ENCODE peak calls at places on chromosome 6, in eight cellular contexts. Y is left ventricle myocardium inferior, C is cardiac fibroblast, A is AG04450, J is transverse colon, H is uterus, U is mucosa of descending colon, I is AG09309. P is an unnamed sample.

GRCh38 chr6:157329829-157330228 is 6.5 kb upstream of the TMEM242 start:
- DNase-seq in Y (no peak), C (peak; percentile 39), A (no peak), J (no peak), H (no peak), U (no peak), I (no peak), P (no peak)

GRCh38 chr6:79949235-79949634 is 1.9 kb upstream of the ELOVL4 start:
- DNase-seq in Y (no peak), C (peak; percentile 81), A (peak; percentile 23), J (peak; percentile 64), H (peak; percentile 33), U (peak; percentile 27), I (peak; percentile 11), P (peak; percentile 76)

GRCh38 chr6:6712258-6712978 is 123.9 kb downstream of the LY86 start:
- DNase-seq in Y (no peak), C (peak; percentile 62), A (peak; percentile 37), J (peak; percentile 51), H (no peak), U (peak; percentile 65), I (peak; percentile 66), P (peak; percentile 79)

GRCh38 chr6:125182237-125183018 is 28.9 kb downstream of the TPD52L1 start:
- DNase-seq in Y (no peak), C (no peak), A (no peak), J (no peak), H (no peak), U (no peak), I (no peak), P (no peak)

GRCh38 chr6:38567436-38567835 is 72.3 kb downstream of the BTBD9 start:
- DNase-seq in Y (peak; percentile 82), C (peak; percentile 91), A (peak; percentile 72), J (peak; percentile 37), H (peak; percentile 80), U (peak; percentile 26), I (peak; percentile 83), P (peak; percentile 90)

GRCh38 chr6:7723554-7723953 is 2.3 kb upstream of the BMP6 start:
- DNase-seq in Y (no peak), C (no peak), A (no peak), J (no peak), H (no peak), U (no peak), I (no peak), P (no peak)

GRCh38 chr6:75849329-75850025 is 100.4 kb downstream of the MYO6 start:
- DNase-seq in Y (no peak), C (peak; percentile 3), A (no peak), J (no peak), H (no peak), U (no peak), I (no peak), P (no peak)

GRCh38 chr6:24196198-24196597 is 70.2 kb downstream of the NRSN1 start:
- DNase-seq in Y (no peak), C (no peak), A (no peak), J (no peak), H (no peak), U (no peak), I (no peak), P (no peak)

GRCh38 chr6:155001482-155001881 is 6.4 kb downstream of the TIAM2 start:
- DNase-seq in Y (no peak), C (peak; percentile 21), A (no peak), J (no peak), H (no peak), U (no peak), I (no peak), P (peak; percentile 74)

GRCh38 chr6:41021832-41022231 is 17.2 kb downstream of the UNC5CL start:
- DNase-seq in Y (peak; percentile 34), C (peak; percentile 51), A (no peak), J (no peak), H (no peak), U (no peak), I (peak; percentile 35), P (peak; percentile 59)

GRCh38 chr6:26223213-26223612 is 136.0 kb downstream of the HFE start:
- DNase-seq in Y (no peak), C (peak; percentile 30), A (no peak), J (no peak), H (no peak), U (no peak), I (no peak), P (peak; percentile 47)

GRCh38 chr6:52389626-52390360 is 27.8 kb downstream of the PAQR8 start:
- DNase-seq in Y (peak; percentile 19), C (peak; percentile 42), A (no peak), J (peak; percentile 82), H (peak; percentile 28), U (peak; percentile 86), I (no peak), P (peak; percentile 46)

GRCh38 chr6:84156306-84156705 is 71.1 kb downstream of the CEP162 start:
- DNase-seq in Y (no peak), C (no peak), A (no peak), J (no peak), H (no peak), U (no peak), I (no peak), P (no peak)

GRCh38 chr6:52346503-52346902 is 15.4 kb upstream of the PAQR8 start:
- DNase-seq in Y (no peak), C (no peak), A (no peak), J (no peak), H (no peak), U (no peak), I (no peak), P (no peak)

GRCh38 chr6:84228198-84228543 is 728 bp upstream of the CEP162 start:
- DNase-seq in Y (no peak), C (no peak), A (no peak), J (no peak), H (no peak), U (no peak), I (no peak), P (no peak)

DNA sequence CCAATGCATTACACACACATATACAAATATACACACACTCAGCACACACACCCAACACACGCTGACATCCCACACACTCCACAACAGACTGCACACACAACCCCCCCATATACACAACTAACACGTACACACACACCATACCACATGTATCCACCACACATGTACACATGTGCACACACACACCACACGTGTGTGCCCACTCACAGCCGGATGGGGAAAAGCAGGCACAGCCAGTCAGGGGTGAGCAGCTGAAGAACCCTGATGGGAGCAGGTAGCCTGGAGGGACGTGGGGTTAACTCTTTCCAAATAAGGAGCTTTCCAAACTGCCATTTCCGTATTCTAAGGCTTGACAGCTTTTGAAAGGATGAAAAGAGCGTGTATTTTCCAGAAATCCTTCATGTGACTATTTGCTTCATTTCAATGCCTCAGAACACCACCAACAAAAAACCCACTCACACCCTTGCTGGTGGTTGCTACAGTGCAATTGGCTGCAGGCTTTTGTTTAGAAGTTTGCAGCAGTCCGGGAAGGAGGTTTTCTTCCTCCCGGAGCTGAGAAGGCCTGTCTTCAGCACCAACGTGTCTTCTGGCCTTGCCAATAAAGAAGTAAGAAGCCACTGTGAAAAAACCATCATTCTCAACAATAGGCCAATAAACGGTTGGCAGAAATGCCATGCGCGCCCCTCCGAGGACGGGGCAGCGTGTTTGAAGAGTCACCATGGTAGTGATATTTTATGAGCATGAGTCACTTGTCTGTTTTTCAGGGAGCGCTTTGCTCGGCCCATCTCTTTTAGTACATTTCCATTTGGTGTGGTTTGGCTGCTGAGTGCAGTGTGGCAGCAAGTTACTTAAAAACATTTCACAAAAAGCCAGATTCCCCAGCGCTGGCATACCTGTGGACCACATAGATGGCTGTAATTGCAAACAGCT is 131.3 kb upstream of the GMDS start:
- DNase-seq in Y (no peak), C (no peak), A (no peak), J (peak; percentile 44), H (no peak), U (peak; percentile 64), I (peak; percentile 91), P (peak; percentile 90)
- H3K4me3 ChIP-seq in Y (no peak overlapping the region), C (no peak overlapping the region), A (no peak overlapping the region), J (no peak overlapping the region), H (no peak overlapping the region), U (no peak overlapping the region), I (no peak overlapping the region), P (no peak overlapping the region)

GRCh38 chr6:44868905-44869304 is 459.2 kb upstream of the RUNX2 start:
- DNase-seq in Y (no peak), C (no peak), A (no peak), J (no peak), H (no peak), U (no peak), I (no peak), P (no peak)

GRCh38 chr6:44867561-44868334 is 460.4 kb upstream of the RUNX2 start:
- DNase-seq in Y (no peak), C (no peak), A (no peak), J (no peak), H (no peak), U (no peak), I (no peak), P (no peak)

GRCh38 chr6:44869321-44869897 is 458.7 kb upstream of the RUNX2 start:
- DNase-seq in Y (no peak), C (no peak), A (no peak), J (no peak), H (no peak), U (no peak), I (no peak), P (no peak)

GRCh38 chr6:44868335-44868668 is 459.8 kb upstream of the RUNX2 start:
- DNase-seq in Y (no peak), C (no peak), A (no peak), J (no peak), H (no peak), U (no peak), I (no peak), P (no peak)
- H3K4me3 ChIP-seq in Y (no peak overlapping the region), C (no peak overlapping the region), A (no peak overlapping the region), J (no peak overlapping the region), H (no peak overlapping the region), U (no peak overlapping the region), I (no peak overlapping the region), P (no peak overlapping the region)

GRCh38 chr6:12605888-12606345 is 110.7 kb upstream of the PHACTR1 start:
- DNase-seq in Y (peak; percentile 15), C (peak; percentile 77), A (peak; percentile 36), J (peak; percentile 54), H (peak; percentile 25), U (no peak), I (no peak), P (peak; percentile 72)
- H3K4me3 ChIP-seq in Y (no peak overlapping the region), C (no peak overlapping the region), A (no peak overlapping the region), J (no peak overlapping the region), H (no peak overlapping the region), U (no peak overlapping the region), I (no peak overlapping the region), P (no peak overlapping the region)

DNA sequence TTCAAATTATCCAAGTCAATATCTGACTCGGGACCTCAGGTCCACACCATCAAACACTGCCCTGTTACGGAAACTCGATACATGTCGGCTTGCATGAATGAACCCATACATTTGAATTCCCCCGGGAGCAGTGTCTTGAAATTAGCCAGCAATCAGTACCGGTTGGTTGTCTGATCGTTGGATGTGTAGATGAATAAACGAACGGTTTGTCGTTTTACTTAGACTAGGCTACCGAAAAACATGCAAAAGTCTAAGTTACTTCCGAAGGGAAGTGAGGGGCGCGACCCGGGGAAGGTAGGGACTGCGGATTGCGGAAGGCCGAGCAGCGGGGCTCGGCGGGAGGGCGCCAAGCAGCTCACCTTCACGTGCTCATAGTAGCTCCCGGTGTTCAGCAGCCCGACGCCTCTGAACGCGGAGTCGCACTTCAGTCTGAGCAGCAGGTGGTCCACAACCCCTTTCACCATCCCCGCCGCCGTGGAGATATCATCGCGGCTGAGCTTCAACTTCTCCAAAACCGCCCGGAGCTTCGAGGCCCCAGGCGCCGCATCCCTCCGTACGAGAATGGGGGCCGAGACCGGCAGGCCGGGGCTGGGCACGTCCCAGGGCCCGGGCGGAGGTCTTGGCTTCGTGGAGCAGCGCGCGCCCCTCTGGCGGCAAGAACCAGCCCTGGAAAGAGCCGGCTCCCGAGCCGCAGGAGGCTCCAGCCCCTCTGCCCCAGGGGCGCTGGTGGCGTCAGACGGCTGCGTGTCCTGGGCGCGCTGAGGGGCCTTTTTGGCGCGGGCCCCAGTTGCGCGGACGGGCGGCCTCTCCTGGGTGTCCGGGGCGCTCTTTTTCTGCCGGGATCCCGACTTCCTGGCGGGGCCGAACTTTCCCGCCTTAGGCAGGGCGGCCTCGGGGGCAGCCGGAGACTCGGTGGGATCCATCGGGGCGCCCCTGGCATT is 661 bp downstream of the CGAS start:
- DNase-seq in Y (peak; percentile 32), C (peak; percentile 40), A (no peak), J (peak; percentile 50), H (peak; percentile 21), U (peak; percentile 61), I (no peak), P (peak; percentile 38)
- H3K4me3 ChIP-seq in Y (peak overlapping the region; percentile 93), C (peak overlapping the region; percentile 58), A (peak overlapping the region; percentile 65), J (peak overlapping the region; percentile 59), H (peak overlapping the region; percentile 65), U (peak overlapping the region; percentile 54), I (peak overlapping the region; percentile 67), P (peak overlapping the region; percentile 54)